ENCODE peak calls at places on chromosomes 2 and 18, in five cellular contexts. One of them, this sample, is unnamed.

GRCh38 chr2:191061381-191061982 is 47.5 kb upstream of the STAT1 start:
- DNase-seq in GM12891: no peak
- DNase-seq in HepG2: no peak
- DNase-seq in K562: no peak
- DNase-seq in GM12878: no peak
- DNase-seq in this sample: no peak

GRCh38 chr18:36942264-36942663 is 113.3 kb downstream of the KIAA1328 start:
- DNase-seq in GM12891: peak
- DNase-seq in HepG2: peak
- DNase-seq in K562: peak
- DNase-seq in GM12878: no peak
- DNase-seq in this sample: peak

GRCh38 chr2:231218356-231218755 is 19.9 kb downstream of the ARMC9 start:
- DNase-seq in GM12891: no peak
- DNase-seq in HepG2: no peak
- DNase-seq in K562: no peak
- DNase-seq in GM12878: no peak
- DNase-seq in this sample: no peak

GRCh38 chr2:200483729-200484198 is 26.1 kb downstream of the KCTD18 start:
- DNase-seq in GM12891: peak
- DNase-seq in HepG2: peak
- DNase-seq in K562: peak
- DNase-seq in GM12878: no peak
- DNase-seq in this sample: peak

GRCh38 chr2:60581461-60582282 is 28.2 kb upstream of the BCL11A start:
- DNase-seq in GM12891: peak
- DNase-seq in HepG2: peak
- DNase-seq in K562: peak
- DNase-seq in GM12878: no peak
- DNase-seq in this sample: peak

GRCh38 chr2:11387100-11387390 is 42.6 kb upstream of the ROCK2 start:
- DNase-seq in GM12891: no peak
- DNase-seq in HepG2: no peak
- DNase-seq in K562: no peak
- DNase-seq in GM12878: no peak
- DNase-seq in this sample: no peak

GRCh38 chr2:127811397-127811860 is 458 bp upstream of the WDR33 start:
- DNase-seq in GM12891: no peak
- DNase-seq in HepG2: no peak
- DNase-seq in K562: no peak
- DNase-seq in GM12878: no peak
- DNase-seq in this sample: no peak

GRCh38 chr2:100274566-100275199 is 47.6 kb downstream of the LONRF2 start:
- DNase-seq in GM12891: no peak
- DNase-seq in HepG2: no peak
- DNase-seq in K562: no peak
- DNase-seq in GM12878: no peak
- DNase-seq in this sample: no peak

GRCh38 chr2:69577467-69578200 is 65.9 kb downstream of the AAK1 start:
- DNase-seq in GM12891: no peak
- DNase-seq in HepG2: no peak
- DNase-seq in K562: no peak
- DNase-seq in GM12878: no peak
- DNase-seq in this sample: no peak

GRCh38 chr2:32792416-32792815 is 154.3 kb upstream of the LTBP1 start:
- DNase-seq in GM12891: no peak
- DNase-seq in HepG2: no peak
- DNase-seq in K562: no peak
- DNase-seq in GM12878: no peak
- DNase-seq in this sample: no peak

GRCh38 chr2:96106991-96107882 is 9.1 kb downstream of the ADRA2B start:
- DNase-seq in GM12891: no peak
- DNase-seq in HepG2: no peak
- DNase-seq in K562: no peak
- DNase-seq in GM12878: no peak
- DNase-seq in this sample: no peak

GRCh38 chr2:25368650-25369049 is 26.9 kb upstream of the DNMT3A start:
- DNase-seq in GM12891: no peak
- DNase-seq in HepG2: no peak
- DNase-seq in K562: no peak
- DNase-seq in GM12878: no peak
- DNase-seq in this sample: no peak

GRCh38 chr2:86193901-86194567 is 1.2 kb downstream of the IMMT start:
- DNase-seq in GM12891: no peak
- DNase-seq in HepG2: peak
- DNase-seq in K562: no peak
- DNase-seq in GM12878: no peak
- DNase-seq in this sample: no peak

GRCh38 chr2:3662239-3662638 is 4.2 kb downstream of the ALLC start:
- DNase-seq in GM12891: no peak
- DNase-seq in HepG2: no peak
- DNase-seq in K562: no peak
- DNase-seq in GM12878: no peak
- DNase-seq in this sample: no peak

GRCh38 chr2:12302140-12302539 is 414.6 kb upstream of the TRIB2 start:
- DNase-seq in GM12891: no peak
- DNase-seq in HepG2: no peak
- DNase-seq in K562: no peak
- DNase-seq in GM12878: no peak
- DNase-seq in this sample: no peak

GRCh38 chr18:32612651-32613050 is 142.0 kb upstream of the GAREM1 start:
- DNase-seq in GM12891: no peak
- DNase-seq in HepG2: no peak
- DNase-seq in K562: no peak
- DNase-seq in GM12878: no peak
- DNase-seq in this sample: no peak

GRCh38 chr2:164967781-164968228 is 12.5 kb upstream of the SLC38A11 start:
- DNase-seq in GM12891: no peak
- DNase-seq in HepG2: no peak
- DNase-seq in K562: no peak
- DNase-seq in GM12878: no peak
- DNase-seq in this sample: no peak
- TF ChIP-seq POLR2AphosphoS5 in GM12891: no peak
- TF ChIP-seq POLR2AphosphoS5 in HepG2: no peak
- TF ChIP-seq POLR2AphosphoS5 in K562: no peak
- TF ChIP-seq POLR2AphosphoS5 in GM12878: no peak
- TF ChIP-seq POLR2AphosphoS5 in this sample: no peak

DNA sequence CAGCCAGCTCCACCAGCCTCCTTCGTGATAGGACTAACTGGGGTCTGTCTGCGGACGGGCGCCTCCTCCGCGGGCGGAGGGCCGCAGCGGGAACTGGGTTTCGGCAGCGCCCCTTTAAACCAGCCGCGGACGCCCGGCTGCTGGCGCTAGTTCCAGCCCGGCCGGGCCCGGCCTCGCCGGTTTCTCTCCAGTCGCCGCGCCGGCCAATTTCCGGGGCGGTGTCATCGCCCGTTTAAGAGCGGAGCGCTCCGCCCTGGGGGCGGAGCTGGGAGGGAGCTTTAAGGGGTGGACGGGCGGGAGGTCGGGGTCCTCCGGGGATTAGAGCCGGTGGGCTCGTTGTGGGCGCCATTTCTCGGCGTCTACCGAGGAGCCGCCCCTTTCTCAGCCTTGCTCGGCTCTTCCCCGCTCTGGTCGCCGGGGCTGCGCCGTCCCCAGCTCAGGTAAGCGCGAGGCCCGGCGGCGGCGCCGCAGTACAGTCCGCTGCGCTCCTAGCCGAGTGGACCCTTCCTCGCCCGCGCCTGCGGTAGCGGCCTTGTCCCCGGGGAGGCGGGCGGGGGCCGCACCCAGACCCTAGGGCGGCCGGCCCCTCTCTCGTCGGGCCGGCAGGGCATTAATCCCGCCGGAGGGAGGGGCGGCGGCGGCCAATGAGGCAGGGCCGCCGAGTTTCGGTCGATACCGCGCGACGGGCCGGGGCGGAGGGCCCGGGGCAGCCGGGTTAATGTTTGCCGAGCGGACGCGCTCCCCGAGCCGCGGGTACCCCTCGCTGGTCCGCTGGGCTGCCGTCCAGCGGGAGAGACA is at the start of gene EPB41L5:
- DNase-seq in GM12891: peak
- DNase-seq in HepG2: peak
- DNase-seq in K562: peak
- DNase-seq in GM12878: no peak
- DNase-seq in this sample: peak
- TF ChIP-seq POLR2A in GM12891: no peak
- TF ChIP-seq POLR2A in HepG2: peak
- TF ChIP-seq POLR2A in K562: peak
- TF ChIP-seq POLR2A in GM12878: peak
- TF ChIP-seq POLR2A in this sample: no peak

DNA sequence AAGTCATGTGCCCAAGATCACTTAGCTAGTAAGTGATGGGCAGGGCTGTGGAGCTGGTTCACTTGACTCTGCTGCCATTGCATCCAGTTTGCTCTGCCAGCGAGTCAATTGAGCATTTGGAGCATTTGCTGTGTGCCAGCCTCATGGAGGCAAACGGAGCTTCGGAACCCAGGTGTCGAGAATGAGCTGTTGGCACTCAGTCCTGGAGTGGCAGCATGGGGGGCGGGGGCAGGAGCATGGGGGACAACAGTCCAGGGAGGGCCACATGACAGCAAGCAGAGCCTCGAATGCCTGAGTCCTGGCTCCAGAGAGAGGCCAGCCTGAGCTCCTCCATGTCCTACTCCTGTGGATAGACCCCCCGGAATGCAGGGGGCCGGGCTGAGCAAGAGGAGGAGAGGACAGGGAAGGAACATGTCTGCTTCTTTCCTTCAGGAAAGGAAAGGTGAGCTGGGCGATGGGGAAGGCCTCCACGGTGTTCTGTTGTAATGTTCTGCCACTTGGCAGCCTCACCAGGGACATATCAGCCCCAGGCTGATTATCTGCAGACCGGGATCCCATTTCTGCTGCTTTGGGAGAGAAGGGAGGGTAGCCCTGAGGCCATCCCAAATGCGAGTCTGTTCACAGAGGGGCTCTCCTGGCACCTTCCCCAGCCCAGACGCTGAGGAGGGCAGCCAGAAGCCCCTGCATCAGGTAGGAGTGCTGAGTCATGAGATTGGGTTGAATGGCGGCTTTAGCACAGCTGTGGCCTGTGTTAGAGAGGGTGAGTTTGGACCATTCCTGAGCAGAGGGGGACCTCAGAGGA is 59.6 kb downstream of the HPCAL1 start:
- DNase-seq in GM12891: no peak
- DNase-seq in HepG2: no peak
- DNase-seq in K562: no peak
- DNase-seq in GM12878: no peak
- DNase-seq in this sample: no peak
- TF ChIP-seq TAF1 in GM12891: no peak
- TF ChIP-seq TAF1 in HepG2: no peak
- TF ChIP-seq TAF1 in K562: no peak
- TF ChIP-seq TAF1 in GM12878: no peak
- TF ChIP-seq TAF1 in this sample: no peak

GRCh38 chr2:160275646-160276045 is 75.6 kb upstream of the ITGB6 start:
- DNase-seq in GM12891: no peak
- DNase-seq in HepG2: no peak
- DNase-seq in K562: no peak
- DNase-seq in GM12878: no peak
- DNase-seq in this sample: no peak

GRCh38 chr2:160281213-160281612 is 81.1 kb upstream of the ITGB6 start:
- DNase-seq in GM12891: no peak
- DNase-seq in HepG2: peak
- DNase-seq in K562: no peak
- DNase-seq in GM12878: no peak
- DNase-seq in this sample: no peak

GRCh38 chr2:160278101-160278888 is 78.2 kb upstream of the ITGB6 start:
- DNase-seq in GM12891: no peak
- DNase-seq in HepG2: no peak
- DNase-seq in K562: no peak
- DNase-seq in GM12878: no peak
- DNase-seq in this sample: no peak

GRCh38 chr2:160279813-160280465 is 79.9 kb upstream of the ITGB6 start:
- DNase-seq in GM12891: no peak
- DNase-seq in HepG2: no peak
- DNase-seq in K562: no peak
- DNase-seq in GM12878: no peak
- DNase-seq in this sample: no peak

DNA sequence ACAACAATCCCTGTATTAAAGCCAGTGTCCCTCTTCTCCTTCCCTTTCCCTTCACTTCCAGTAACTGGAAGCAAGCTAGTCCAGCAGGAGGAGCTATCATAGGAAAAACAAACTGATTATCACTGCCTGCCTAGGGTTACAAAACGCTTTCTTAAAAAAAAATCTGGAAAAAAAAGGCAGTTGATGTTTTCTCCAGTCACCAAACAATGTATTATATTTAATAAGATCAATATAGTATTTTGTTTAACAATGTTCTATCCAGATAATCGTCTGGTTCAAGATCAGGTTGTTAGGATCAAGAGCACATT is 78.8 kb upstream of the ITGB6 start:
- DNase-seq in GM12891: no peak
- DNase-seq in HepG2: peak
- DNase-seq in K562: no peak
- DNase-seq in GM12878: no peak
- DNase-seq in this sample: no peak
- TF ChIP-seq POLR2AphosphoS5 in GM12891: no peak
- TF ChIP-seq POLR2AphosphoS5 in HepG2: no peak
- TF ChIP-seq POLR2AphosphoS5 in K562: no peak
- TF ChIP-seq POLR2AphosphoS5 in GM12878: no peak
- TF ChIP-seq POLR2AphosphoS5 in this sample: no peak

GRCh38 chr2:195257979-195258378 is 399.0 kb upstream of the SLC39A10 start:
- DNase-seq in GM12891: no peak
- DNase-seq in HepG2: no peak
- DNase-seq in K562: no peak
- DNase-seq in GM12878: no peak
- DNase-seq in this sample: no peak
- TF ChIP-seq POLR2A in GM12891: no peak
- TF ChIP-seq POLR2A in HepG2: no peak
- TF ChIP-seq POLR2A in K562: no peak
- TF ChIP-seq POLR2A in GM12878: no peak
- TF ChIP-seq POLR2A in this sample: no peak

GRCh38 chr2:236117861-236118269 is 50.3 kb downstream of the GBX2 start:
- DNase-seq in GM12891: no peak
- DNase-seq in HepG2: peak
- DNase-seq in K562: no peak
- DNase-seq in GM12878: no peak
- DNase-seq in this sample: no peak
- TF ChIP-seq TAF1 in GM12891: no peak
- TF ChIP-seq TAF1 in HepG2: no peak
- TF ChIP-seq TAF1 in K562: no peak
- TF ChIP-seq TAF1 in GM12878: no peak
- TF ChIP-seq TAF1 in this sample: no peak

GRCh38 chr2:216556202-216556601 is 57.6 kb downstream of the RPL37A start:
- DNase-seq in GM12891: no peak
- DNase-seq in HepG2: no peak
- DNase-seq in K562: no peak
- DNase-seq in GM12878: no peak
- DNase-seq in this sample: no peak

GRCh38 chr2:216554755-216555154 is 56.1 kb downstream of the RPL37A start:
- DNase-seq in GM12891: no peak
- DNase-seq in HepG2: no peak
- DNase-seq in K562: no peak
- DNase-seq in GM12878: no peak
- DNase-seq in this sample: no peak

GRCh38 chr2:216554286-216554685 is 55.6 kb downstream of the RPL37A start:
- DNase-seq in GM12891: no peak
- DNase-seq in HepG2: no peak
- DNase-seq in K562: no peak
- DNase-seq in GM12878: no peak
- DNase-seq in this sample: no peak

GRCh38 chr2:216553841-216554240 is 55.2 kb downstream of the RPL37A start:
- DNase-seq in GM12891: no peak
- DNase-seq in HepG2: no peak
- DNase-seq in K562: no peak
- DNase-seq in GM12878: no peak
- DNase-seq in this sample: no peak

GRCh38 chr2:216555274-216555673 is 56.6 kb downstream of the RPL37A start:
- DNase-seq in GM12891: no peak
- DNase-seq in HepG2: no peak
- DNase-seq in K562: no peak
- DNase-seq in GM12878: no peak
- DNase-seq in this sample: no peak
- TF ChIP-seq POLR2AphosphoS5 in GM12891: no peak
- TF ChIP-seq POLR2AphosphoS5 in HepG2: no peak
- TF ChIP-seq POLR2AphosphoS5 in K562: no peak
- TF ChIP-seq POLR2AphosphoS5 in GM12878: no peak
- TF ChIP-seq POLR2AphosphoS5 in this sample: no peak

This sample was measured in GM12892.